ENCODE peak calls at places on chromosomes 5 and 9, in five cellular contexts. X is neural progenitor cell, F is left ventricle myocardium inferior, V is left lung, J is cardiac muscle cell. H is an unnamed sample.

GRCh38 chr9:33044677-33045282 is 19.7 kb downstream of the DNAJA1 start:
- DNase-seq in F (no peak), X (peak), J (peak), V (peak), H (no peak)

GRCh38 chr5:66171349-66172344 is 27.5 kb downstream of the SREK1 start:
- DNase-seq in J (peak), V (no peak), X (peak), F (no peak), H (peak)

GRCh38 chr5:16612007-16612406 is 4.8 kb downstream of the RETREG1 start:
- DNase-seq in X (no peak), F (no peak), J (no peak), V (no peak), H (no peak)

GRCh38 chr5:59390074-59390659 is 503.4 kb downstream of the PDE4D start:
- DNase-seq in V (no peak), F (no peak), J (peak), X (peak), H (peak)

GRCh38 chr9:109319631-109320233 is 1.1 kb downstream of the EPB41L4B start:
- DNase-seq in J (no peak), X (peak), F (no peak), V (no peak), H (no peak)

GRCh38 chr5:77957931-77958476 is 181.9 kb upstream of the TBCA start:
- DNase-seq in F (no peak), J (no peak), X (peak), V (no peak), H (peak)

GRCh38 chr9:133282454-133283238 is 7.6 kb upstream of the ABO start:
- DNase-seq in X (peak), F (no peak), J (no peak), V (no peak), H (no peak)

GRCh38 chr5:150309101-150309897 is 6.6 kb upstream of the ARSI start:
- DNase-seq in V (no peak), X (peak), J (no peak), F (no peak), H (peak)

GRCh38 chr5:104431946-104432345 is 869.4 kb upstream of the NUDT12 start:
- DNase-seq in X (no peak), V (no peak), J (no peak), F (no peak), H (no peak)

DNA sequence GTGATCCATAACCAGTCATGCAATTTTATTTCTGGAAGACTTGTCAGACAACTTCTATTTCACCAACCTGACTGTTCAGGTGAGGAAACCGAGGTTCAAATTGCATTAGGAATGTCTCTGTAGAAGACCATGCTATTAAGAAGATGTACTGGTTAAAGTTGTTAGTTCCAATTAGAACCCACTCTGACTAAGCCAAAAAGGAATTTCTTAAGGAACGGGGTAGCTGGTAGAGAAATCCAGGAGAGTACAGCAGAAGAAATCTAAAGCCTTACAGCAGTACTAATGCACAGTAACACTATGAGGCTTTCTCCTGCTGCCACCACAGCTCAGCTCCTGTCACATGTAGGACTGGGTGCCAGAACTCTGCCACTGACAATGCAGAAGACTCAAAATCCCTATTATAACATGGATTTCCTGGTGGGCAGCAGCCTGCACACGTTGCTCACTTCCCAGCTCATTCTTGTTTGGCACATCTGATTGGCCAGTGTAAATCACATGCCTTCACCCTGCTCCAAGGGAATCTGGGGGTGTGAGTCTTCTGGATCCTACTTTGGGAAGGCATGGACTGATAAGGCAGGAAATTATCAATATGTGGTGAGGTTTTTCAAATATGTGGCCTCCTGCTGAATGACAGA is 37.1 kb downstream of the CAST start:
- DNase-seq in F (no peak), X (peak), J (peak), V (no peak), H (peak)
- H3K27ac ChIP-seq in F (peak), X (no peak), J (peak), V (no peak), H (no peak)

GRCh38 chr5:72661405-72661804 is 154.2 kb upstream of the ZNF366 start:
- DNase-seq in J (no peak), F (no peak), X (no peak), V (no peak), H (no peak)
- H3K4me3 ChIP-seq in J (no peak), F (no peak), X (no peak), V (no peak), H (no peak)

GRCh38 chr5:168288349-168289245 is 2.8 kb upstream of the WWC1 start:
- DNase-seq in J (no peak), X (peak), F (no peak), V (peak), H (no peak)
- H3K27ac ChIP-seq in J (no peak), X (no peak), F (no peak), V (peak), H (no peak)

GRCh38 chr5:27472000-27472763 is 433.8 kb upstream of the CDH9 start:
- DNase-seq in V (no peak), X (peak), F (no peak), J (peak), H (peak)
- H3K4me3 ChIP-seq in V (no peak), X (peak), F (peak), J (peak), H (peak)